ENCODE peak calls at places on chromosomes 6 and 20, in eight cellular contexts. H is activated T-cell treated with anti-CD3 and anti-CD28 coated beads, Interleukin-2, amount 50 U/mL, for 48 hours; S is AG04450; D is HTR-8/SVneo; O is activated B cell treated with CpG ODN at 0.5 μM for 24 hours; L is SW480; X is cardiac fibroblast; Z is stromal cell of bone marrow. J is an unnamed sample.

GRCh38 chr6:136846046-136846445 is 23.7 kb downstream of the PEX7 start:
- DNase-seq in H (no peak), S (peak), D (peak), O (no peak), L (peak), X (peak), Z (peak), J (peak)

GRCh38 chr6:96520039-96520850 is 1.4 kb upstream of the UFL1 start:
- DNase-seq in H (no peak), S (no peak), D (no peak), O (no peak), L (peak), X (peak), Z (no peak), J (no peak)

GRCh38 chr6:84003140-84003539 is 30.4 kb upstream of the MRAP2 start:
- DNase-seq in H (no peak), S (no peak), D (no peak), O (no peak), L (no peak), X (no peak), Z (no peak), J (no peak)

GRCh38 chr6:156933201-156934053 is 156.2 kb downstream of the ARID1B start:
- DNase-seq in H (no peak), S (no peak), D (no peak), O (no peak), L (peak), X (no peak), Z (no peak), J (no peak)

GRCh38 chr20:51930775-51931174 is 128.5 kb upstream of the SALL4 start:
- DNase-seq in H (no peak), S (peak), D (peak), O (no peak), L (peak), X (peak), Z (peak), J (peak)

GRCh38 chr6:138403324-138403800 is 661 bp upstream of the HEBP2 start:
- DNase-seq in H (no peak), S (no peak), D (no peak), O (peak), L (peak), X (peak), Z (no peak), J (no peak)

GRCh38 chr20:58556961-58557360 is 41.8 kb upstream of the APCDD1L start:
- DNase-seq in H (no peak), S (no peak), D (no peak), O (no peak), L (no peak), X (no peak), Z (no peak), J (no peak)

GRCh38 chr6:44431118-44431725 is 43.7 kb downstream of the CDC5L start:
- DNase-seq in H (no peak), S (peak), D (peak), O (no peak), L (peak), X (peak), Z (peak), J (peak)

GRCh38 chr20:4073852-4074741 is 58.7 kb upstream of the RNF24 start:
- DNase-seq in H (no peak), S (no peak), D (no peak), O (no peak), L (no peak), X (no peak), Z (no peak), J (no peak)

GRCh38 chr20:57439993-57440392 is 48.8 kb downstream of the RBM38 start:
- DNase-seq in H (no peak), S (no peak), D (no peak), O (no peak), L (no peak), X (no peak), Z (no peak), J (no peak)

GRCh38 chr6:108492131-108492766 is 68.5 kb upstream of the FOXO3 start:
- DNase-seq in H (no peak), S (peak), D (peak), O (no peak), L (peak), X (peak), Z (peak), J (peak)

GRCh38 chr6:19999319-20000191 is 162.4 kb downstream of the ID4 start:
- DNase-seq in H (peak), S (no peak), D (no peak), O (no peak), L (peak), X (peak), Z (no peak), J (no peak)

GRCh38 chr6:156016186-156016976 is 560.7 kb upstream of the NOX3 start:
- DNase-seq in H (no peak), S (no peak), D (no peak), O (no peak), L (no peak), X (no peak), Z (no peak), J (no peak)

GRCh38 chr20:36238760-36239159 is 2.5 kb downstream of the AAR2 start:
- DNase-seq in H (no peak), S (no peak), D (no peak), O (no peak), L (no peak), X (no peak), Z (no peak), J (no peak)

GRCh38 chr20:40931348-40932044 is 97.1 kb upstream of the TOP1 start:
- DNase-seq in H (no peak), S (no peak), D (no peak), O (no peak), L (no peak), X (no peak), Z (no peak), J (no peak)

GRCh38 chr6:16438677-16439615 is 200.6 kb downstream of the GMPR start:
- DNase-seq in H (no peak), S (peak), D (peak), O (no peak), L (peak), X (peak), Z (peak), J (peak)

GRCh38 chr6:132527791-132528190 is 10.3 kb upstream of the TAAR9 start:
- DNase-seq in H (no peak), S (no peak), D (peak), O (no peak), L (peak), X (peak), Z (no peak), J (no peak)

GRCh38 chr6:151589667-151590066 is 95.8 kb downstream of the CCDC170 start:
- DNase-seq in H (no peak), S (no peak), D (no peak), O (no peak), L (no peak), X (no peak), Z (no peak), J (no peak)

GRCh38 chr6:6684365-6684833 is 95.9 kb downstream of the LY86 start:
- DNase-seq in H (peak), S (no peak), D (no peak), O (no peak), L (no peak), X (no peak), Z (no peak), J (no peak)

GRCh38 chr6:44327096-44327495 is 13.9 kb upstream of the AARS2 start:
- DNase-seq in H (no peak), S (no peak), D (no peak), O (no peak), L (no peak), X (no peak), Z (no peak), J (no peak)

GRCh38 chr20:43838703-43839060 is 76.0 kb upstream of the TOX2 start:
- DNase-seq in H (peak), S (no peak), D (no peak), O (no peak), L (no peak), X (no peak), Z (no peak), J (no peak)

GRCh38 chr20:62315773-62316172 is 13.0 kb downstream of the ADRM1 start:
- DNase-seq in H (no peak), S (no peak), D (no peak), O (no peak), L (no peak), X (no peak), Z (no peak), J (no peak)

GRCh38 chr20:43938932-43939761 is 24.5 kb downstream of the TOX2 start:
- DNase-seq in H (no peak), S (peak), D (peak), O (no peak), L (peak), X (peak), Z (peak), J (peak)

GRCh38 chr20:2697768-2698167 is 5.2 kb downstream of the EBF4 start:
- DNase-seq in H (no peak), S (no peak), D (no peak), O (no peak), L (no peak), X (no peak), Z (no peak), J (no peak)

GRCh38 chr6:26594730-26595632 is 1.8 kb upstream of the ABT1 start:
- DNase-seq in H (peak), S (no peak), D (no peak), O (no peak), L (no peak), X (peak), Z (peak), J (peak)

GRCh38 chr6:147999001-147999540 is 343.6 kb upstream of the SASH1 start:
- DNase-seq in H (no peak), S (no peak), D (no peak), O (no peak), L (no peak), X (no peak), Z (no peak), J (no peak)

GRCh38 chr6:3455121-3455489 is 1.7 kb downstream of the SLC22A23 start:
- DNase-seq in H (peak), S (no peak), D (no peak), O (no peak), L (no peak), X (peak), Z (no peak), J (no peak)

GRCh38 chr20:17503501-17504325 is 27.5 kb downstream of the BFSP1 start:
- DNase-seq in H (no peak), S (no peak), D (no peak), O (no peak), L (no peak), X (no peak), Z (no peak), J (no peak)

GRCh38 chr6:109105681-109106080 is 10.4 kb downstream of the CEP57L1 start:
- DNase-seq in H (no peak), S (no peak), D (no peak), O (no peak), L (no peak), X (no peak), Z (no peak), J (no peak)

GRCh38 chr6:33277663-33278391 is 904 bp downstream of the B3GALT4 start:
- DNase-seq in H (peak), S (no peak), D (no peak), O (peak), L (no peak), X (no peak), Z (no peak), J (no peak)

GRCh38 chr20:50129662-50130345 is 16.9 kb upstream of the UBE2V1 start:
- DNase-seq in H (no peak), S (no peak), D (no peak), O (no peak), L (no peak), X (no peak), Z (no peak), J (no peak)

GRCh38 chr20:51412333-51412761 is 130.2 kb downstream of the NFATC2 start:
- DNase-seq in H (no peak), S (no peak), D (no peak), O (no peak), L (no peak), X (peak), Z (peak), J (peak)